ENCODE peak calls at places on chromosomes 11 and 22, in four cellular contexts. O is Calu3, H is ovary, X is WTC11. P is an unnamed sample.

GRCh38 chr11:82869657-82870056 is 30.6 kb downstream of the PRCP start:
- DNase-seq in H (no peak), O (no peak), X (no peak), P (no peak)

GRCh38 chr11:47986219-47986618 is 5.9 kb downstream of the PTPRJ start:
- DNase-seq in O (no peak), X (no peak), H (no peak), P (no peak)

GRCh38 chr11:124640660-124641059 is 18.0 kb downstream of the TBRG1 start:
- DNase-seq in H (no peak), O (no peak), X (peak), P (no peak)

GRCh38 chr22:44587004-44587793 is 89.2 kb upstream of the RTL6 start:
- DNase-seq in H (no peak), X (no peak), O (no peak), P (no peak)

GRCh38 chr11:75560644-75561043 is 1.4 kb upstream of the SERPINH1 start:
- DNase-seq in X (no peak), O (no peak), H (no peak), P (no peak)

GRCh38 chr11:64126796-64127195 is 39.1 kb downstream of the MACROD1 start:
- DNase-seq in X (no peak), H (no peak), O (no peak), P (no peak)

GRCh38 chr11:64078905-64079304 is 43.2 kb downstream of the FLRT1 start:
- DNase-seq in H (no peak), O (no peak), X (no peak), P (no peak)

GRCh38 chr22:37715760-37716159 is 18.9 kb downstream of the TRIOBP start:
- DNase-seq in X (no peak), H (no peak), O (no peak), P (no peak)

GRCh38 chr11:33525789-33526188 is 174.8 kb downstream of the C11orf91 start:
- DNase-seq in O (no peak), X (peak), H (no peak), P (no peak)

DNA sequence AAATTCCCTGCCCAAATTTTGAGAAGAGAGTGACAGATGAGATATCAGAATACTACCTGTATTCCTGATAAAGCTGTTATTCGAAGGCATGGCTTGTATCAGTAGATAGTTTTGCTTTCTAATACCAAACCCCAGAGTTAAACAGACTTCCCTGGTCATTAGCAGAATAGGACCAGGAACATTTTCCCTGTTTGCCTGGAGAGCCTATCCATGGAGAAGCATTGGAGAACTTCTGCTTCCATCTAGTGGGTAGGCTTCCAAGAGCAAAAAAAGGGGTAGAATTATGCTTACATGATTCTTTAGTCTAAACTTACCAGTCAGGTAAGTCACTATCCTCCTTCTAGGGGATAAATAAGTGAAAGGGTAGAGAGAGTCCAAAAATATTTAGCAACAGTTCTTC is 14.2 kb downstream of the PDE3B start:
- DNase-seq in O (no peak), H (no peak), X (no peak), P (no peak)
- TF ChIP-seq CTCF in O (no peak), H (no peak), X (no peak), P (no peak)

DNA sequence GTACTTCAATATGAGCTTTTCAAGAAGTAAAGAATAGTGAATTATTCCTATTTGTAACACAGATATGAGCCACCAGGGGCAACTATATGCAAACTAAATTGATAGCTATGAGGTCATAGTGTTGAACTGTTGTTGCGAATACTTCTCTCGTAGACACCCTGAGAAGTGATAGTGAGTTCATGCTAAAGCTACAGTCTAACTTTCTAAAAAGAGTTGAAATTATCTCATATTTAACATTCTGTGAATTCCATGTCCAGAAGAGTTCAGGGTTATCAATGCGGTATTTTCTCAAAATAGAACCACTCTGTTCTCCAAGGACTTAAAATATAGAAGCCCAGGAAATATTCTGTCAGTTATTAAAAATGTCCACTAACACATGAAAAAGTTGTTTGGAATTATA is 185.4 kb downstream of the AASDHPPT start:
- DNase-seq in X (no peak), O (no peak), H (no peak), P (no peak)
- TF ChIP-seq CTCF in X (no peak), O (no peak), H (no peak), P (no peak)

GRCh38 chr22:39530692-39531331 is 1.7 kb downstream of the RPS19BP1 start:
- DNase-seq in H (no peak), O (peak), X (no peak), P (no peak)
- TF ChIP-seq CTCF in H (no peak), O (peak), X (no peak), P (peak)

DNA sequence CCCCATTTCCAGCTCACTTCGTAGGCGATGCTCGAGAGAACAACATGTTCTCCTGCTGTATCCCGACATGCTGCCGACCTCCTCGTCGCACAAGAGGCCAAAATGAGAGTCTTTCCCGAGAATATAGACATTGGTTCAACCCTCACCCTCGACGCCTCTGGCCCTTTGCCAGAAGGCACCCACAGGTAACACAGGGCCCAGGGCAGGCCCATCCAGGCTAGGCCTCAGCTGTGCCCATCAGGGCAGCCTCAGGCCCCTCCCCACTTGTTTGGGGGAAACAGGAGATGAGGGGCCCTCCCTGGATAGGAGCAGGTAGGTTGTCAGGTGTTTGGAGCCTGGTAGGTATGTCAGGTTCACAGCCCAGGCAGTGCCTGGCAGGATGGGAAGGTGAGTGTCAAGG is 2.7 kb upstream of the RGL4 start:
- DNase-seq in H (no peak), O (no peak), X (no peak), P (no peak)
- TF ChIP-seq CTCF in H (no peak), O (no peak), X (no peak), P (no peak)

DNA sequence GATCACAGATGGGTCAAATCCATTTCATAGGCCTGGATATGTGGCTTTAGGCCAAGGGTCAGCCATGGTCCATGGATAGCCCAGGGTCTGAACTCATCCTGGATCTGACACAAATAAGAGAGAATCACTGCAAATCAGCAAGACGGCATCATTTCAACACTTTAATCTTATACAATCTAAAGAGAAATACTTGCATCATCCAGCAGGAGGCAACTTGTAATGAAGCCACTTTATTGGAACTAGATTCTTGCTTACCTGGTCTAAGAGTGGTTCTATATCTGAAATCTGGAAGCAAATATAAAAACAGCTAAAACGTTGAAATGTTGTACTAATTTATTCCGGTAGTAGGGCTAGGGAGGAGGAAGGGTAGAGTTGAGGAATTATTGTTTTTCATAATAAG is 870.1 kb downstream of the JRKL start:
- DNase-seq in X (no peak), H (no peak), O (no peak), P (no peak)
- TF ChIP-seq CTCF in X (no peak), H (no peak), O (no peak), P (peak)

GRCh38 chr11:134139303-134139872 is 70.5 kb downstream of the JAM3 start:
- DNase-seq in X (no peak), O (no peak), H (no peak), P (no peak)
- TF ChIP-seq CTCF in X (no peak), O (no peak), H (no peak), P (no peak)

GRCh38 chr11:98453378-98453777 is 567.4 kb upstream of the CNTN5 start:
- DNase-seq in O (no peak), X (no peak), H (no peak), P (no peak)

GRCh38 chr11:98456281-98456680 is 564.5 kb upstream of the CNTN5 start:
- DNase-seq in O (no peak), X (no peak), H (no peak), P (no peak)

DNA sequence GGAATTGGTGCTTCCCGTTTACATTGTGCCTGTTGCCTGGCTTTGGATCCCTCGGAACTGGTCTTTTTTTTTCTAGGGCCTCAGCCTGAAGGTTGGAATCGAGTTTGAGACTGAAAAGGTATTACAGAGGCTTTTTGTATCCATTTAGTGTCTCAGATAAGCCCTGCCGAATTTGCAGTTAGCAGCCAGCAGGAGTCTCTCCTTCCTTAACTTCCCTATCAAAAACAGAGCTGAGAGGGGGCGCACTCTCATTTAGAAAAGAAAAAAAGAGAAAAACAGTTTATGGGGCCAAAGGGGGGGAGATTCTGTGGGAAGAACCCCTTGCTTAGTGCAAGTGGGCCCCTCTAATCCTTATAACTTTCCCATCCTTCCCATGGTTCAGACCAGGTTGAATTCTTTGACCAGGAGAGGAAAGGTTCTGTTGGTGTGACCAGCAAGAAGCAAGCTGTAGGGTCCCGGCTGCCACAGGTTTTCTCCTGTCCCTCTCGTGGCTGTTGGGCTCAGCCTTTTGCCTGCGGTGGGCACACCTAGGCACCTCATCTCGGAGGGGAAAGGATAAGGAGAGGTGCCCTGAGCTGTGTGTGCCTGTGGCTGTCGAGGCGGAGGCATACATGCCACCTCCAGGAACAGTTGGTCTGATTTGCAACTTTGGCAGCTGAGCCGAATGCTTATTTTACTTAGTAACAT is 565.1 kb upstream of the CNTN5 start:
- DNase-seq in O (no peak), H (no peak), X (peak), P (no peak)
- TF ChIP-seq CTCF in O (no peak), H (no peak), X (no peak), P (no peak)

DNA sequence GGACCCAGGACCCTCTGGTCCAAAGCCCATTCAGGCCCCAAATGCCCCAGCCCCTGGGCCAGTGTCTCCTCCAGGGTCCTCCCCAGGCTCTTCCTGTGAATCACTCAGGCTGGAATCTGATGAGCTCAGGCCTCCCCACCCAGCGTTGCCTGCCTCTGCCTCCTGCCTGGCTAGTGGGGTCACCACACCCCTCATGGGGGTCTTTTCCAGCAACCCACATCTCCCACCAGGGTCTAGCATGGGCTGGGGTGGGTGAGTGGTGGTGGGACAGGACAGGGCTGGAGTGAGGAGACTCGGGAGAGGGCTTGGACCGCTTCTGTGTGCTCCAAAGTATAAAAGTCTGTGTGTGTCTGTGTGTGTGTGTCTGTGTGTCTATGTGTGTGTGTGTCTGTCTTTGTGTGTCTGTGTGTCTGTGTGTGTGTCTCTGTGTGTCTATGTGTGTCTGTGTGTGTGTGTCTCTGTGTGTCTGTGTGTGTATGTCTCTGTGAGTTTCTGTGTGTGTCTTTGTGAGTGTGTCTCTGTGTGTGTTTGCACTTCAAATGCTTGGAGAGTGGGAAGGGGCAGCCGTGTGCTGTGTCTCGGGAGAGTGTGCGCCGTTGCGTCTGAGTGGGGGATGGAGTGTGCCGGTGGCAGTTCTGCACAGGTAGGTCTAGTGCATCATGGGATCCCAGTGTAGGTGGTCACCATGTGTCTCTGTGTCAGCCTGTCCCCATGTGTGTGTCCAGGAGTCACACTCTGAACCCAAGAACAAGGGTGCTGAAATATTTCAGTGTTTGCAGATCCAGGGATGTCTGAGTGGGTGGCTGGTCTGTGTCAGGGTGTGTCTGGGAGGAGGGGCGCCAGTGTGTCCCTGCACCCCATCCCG is 8.8 kb downstream of the RIN1 start:
- DNase-seq in H (no peak), X (no peak), O (no peak), P (no peak)
- TF ChIP-seq CTCF in H (no peak), X (no peak), O (no peak), P (no peak)

DNA sequence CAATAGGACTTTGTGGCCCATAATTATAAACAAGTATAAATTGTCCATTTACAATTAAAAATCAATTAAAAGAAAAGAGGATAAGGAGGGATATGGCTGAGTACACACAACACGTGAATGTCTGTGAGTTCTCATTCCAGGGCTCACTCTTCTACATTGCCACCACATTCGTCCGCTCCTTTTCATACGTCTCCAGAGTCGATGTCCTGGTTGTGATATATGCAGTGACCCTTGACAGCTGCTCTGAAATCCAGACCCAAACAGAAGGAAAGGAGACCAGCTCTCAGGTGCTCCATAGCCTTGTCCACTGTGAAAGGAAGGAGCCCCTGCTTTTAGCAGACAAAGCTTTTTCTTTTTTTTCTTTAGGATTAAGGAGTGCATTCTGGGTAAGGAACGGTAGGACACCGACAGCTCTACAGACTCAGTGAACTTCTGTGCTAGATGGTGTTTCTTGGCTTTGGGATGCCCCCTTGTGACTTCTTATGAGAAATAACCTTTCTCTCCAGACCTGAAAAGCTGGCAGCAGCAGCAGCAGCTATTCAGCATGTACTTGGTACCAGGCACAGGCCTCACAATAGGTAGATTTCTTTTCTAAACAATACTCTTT is 19.7 kb upstream of the DNAJB13 start:
- DNase-seq in X (peak), H (no peak), O (peak), P (no peak)
- TF ChIP-seq CTCF in X (no peak), H (no peak), O (peak), P (peak)

P was measured in glutamatergic neuron.